ENCODE peak calls at places on chromosome 7, in four cellular contexts. One of them, this sample, is unnamed.

GRCh38 chr7:153641202-153641601 is 411.0 kb upstream of the DPP6 start:
- DNase-seq in amygdala: no peak
- DNase-seq in NCI-H1417 treated with DMSO at 0.1 percent for 48 hours: no peak
- DNase-seq in GM13976: no peak
- DNase-seq in this sample: no peak

GRCh38 chr7:93044147-93044810 is 73.5 kb downstream of the SAMD9 start:
- DNase-seq in amygdala: no peak
- DNase-seq in NCI-H1417 treated with DMSO at 0.1 percent for 48 hours: no peak
- DNase-seq in GM13976: no peak
- DNase-seq in this sample: no peak

GRCh38 chr7:74401137-74401859 is 52.4 kb upstream of the GTF2IRD1 start:
- DNase-seq in amygdala: peak
- DNase-seq in NCI-H1417 treated with DMSO at 0.1 percent for 48 hours: no peak
- DNase-seq in GM13976: peak
- DNase-seq in this sample: peak

GRCh38 chr7:127792528-127793342 is 140.7 kb downstream of the SND1 start:
- DNase-seq in amygdala: no peak
- DNase-seq in NCI-H1417 treated with DMSO at 0.1 percent for 48 hours: no peak
- DNase-seq in GM13976: peak
- DNase-seq in this sample: no peak

GRCh38 chr7:3065724-3066143 is 22.1 kb upstream of the CARD11 start:
- DNase-seq in amygdala: no peak
- DNase-seq in NCI-H1417 treated with DMSO at 0.1 percent for 48 hours: no peak
- DNase-seq in GM13976: peak
- DNase-seq in this sample: no peak

GRCh38 chr7:20193242-20193777 is 23.9 kb downstream of the MACC1 start:
- DNase-seq in amygdala: no peak
- DNase-seq in NCI-H1417 treated with DMSO at 0.1 percent for 48 hours: no peak
- DNase-seq in GM13976: peak
- DNase-seq in this sample: no peak

GRCh38 chr7:134845461-134845860 is 66.0 kb downstream of the CALD1 start:
- DNase-seq in amygdala: no peak
- DNase-seq in NCI-H1417 treated with DMSO at 0.1 percent for 48 hours: no peak
- DNase-seq in GM13976: peak
- DNase-seq in this sample: no peak

GRCh38 chr7:95687759-95688343 is 84.5 kb upstream of the DYNC1I1 start:
- DNase-seq in amygdala: no peak
- DNase-seq in NCI-H1417 treated with DMSO at 0.1 percent for 48 hours: peak
- DNase-seq in GM13976: no peak
- DNase-seq in this sample: no peak

GRCh38 chr7:95157381-95157780 is 167.0 kb downstream of the PON1 start:
- DNase-seq in amygdala: no peak
- DNase-seq in NCI-H1417 treated with DMSO at 0.1 percent for 48 hours: no peak
- DNase-seq in GM13976: no peak
- DNase-seq in this sample: no peak

GRCh38 chr7:83414947-83415346 is 234.0 kb downstream of the SEMA3E start:
- DNase-seq in amygdala: no peak
- DNase-seq in NCI-H1417 treated with DMSO at 0.1 percent for 48 hours: no peak
- DNase-seq in GM13976: no peak
- DNase-seq in this sample: no peak

GRCh38 chr7:4794591-4795350 is 19.3 kb downstream of the AP5Z1 start:
- DNase-seq in amygdala: no peak
- DNase-seq in NCI-H1417 treated with DMSO at 0.1 percent for 48 hours: no peak
- DNase-seq in GM13976: no peak
- DNase-seq in this sample: no peak

GRCh38 chr7:68706291-68706690 is 892.0 kb upstream of the AUTS2 start:
- DNase-seq in amygdala: no peak
- DNase-seq in NCI-H1417 treated with DMSO at 0.1 percent for 48 hours: no peak
- DNase-seq in GM13976: no peak
- DNase-seq in this sample: no peak

GRCh38 chr7:53473371-53473770 is 437.9 kb downstream of the POM121L12 start:
- DNase-seq in amygdala: no peak
- DNase-seq in NCI-H1417 treated with DMSO at 0.1 percent for 48 hours: no peak
- DNase-seq in GM13976: no peak
- DNase-seq in this sample: no peak

GRCh38 chr7:150337659-150338081 is 3.8 kb downstream of the RARRES2 start:
- DNase-seq in amygdala: no peak
- DNase-seq in NCI-H1417 treated with DMSO at 0.1 percent for 48 hours: no peak
- DNase-seq in GM13976: no peak
- DNase-seq in this sample: no peak

GRCh38 chr7:24923172-24923865 is 56.7 kb downstream of the OSBPL3 start:
- DNase-seq in amygdala: no peak
- DNase-seq in NCI-H1417 treated with DMSO at 0.1 percent for 48 hours: no peak
- DNase-seq in GM13976: no peak
- DNase-seq in this sample: no peak

GRCh38 chr7:137169282-137169698 is 174.2 kb downstream of the PTN start:
- DNase-seq in amygdala: peak
- DNase-seq in NCI-H1417 treated with DMSO at 0.1 percent for 48 hours: peak
- DNase-seq in GM13976: peak
- DNase-seq in this sample: no peak

GRCh38 chr7:108246227-108246837 is 116.2 kb upstream of the LAMB4 start:
- DNase-seq in amygdala: no peak
- DNase-seq in NCI-H1417 treated with DMSO at 0.1 percent for 48 hours: no peak
- DNase-seq in GM13976: no peak
- DNase-seq in this sample: peak

GRCh38 chr7:128115326-128115820 is 84.1 kb upstream of the LRRC4 start:
- DNase-seq in amygdala: no peak
- DNase-seq in NCI-H1417 treated with DMSO at 0.1 percent for 48 hours: no peak
- DNase-seq in GM13976: no peak
- DNase-seq in this sample: no peak

GRCh38 chr7:86932038-86932512 is 127.4 kb downstream of the ELAPOR2 start:
- DNase-seq in amygdala: no peak
- DNase-seq in NCI-H1417 treated with DMSO at 0.1 percent for 48 hours: no peak
- DNase-seq in GM13976: no peak
- DNase-seq in this sample: no peak

GRCh38 chr7:72307566-72307965 is 104.6 kb downstream of the CALN1 start:
- DNase-seq in amygdala: no peak
- DNase-seq in NCI-H1417 treated with DMSO at 0.1 percent for 48 hours: no peak
- DNase-seq in GM13976: no peak
- DNase-seq in this sample: no peak

GRCh38 chr7:38153515-38153914 is 24.5 kb upstream of the STARD3NL start:
- DNase-seq in amygdala: no peak
- DNase-seq in NCI-H1417 treated with DMSO at 0.1 percent for 48 hours: no peak
- DNase-seq in GM13976: no peak
- DNase-seq in this sample: no peak

GRCh38 chr7:117020605-117021002 is 67.3 kb downstream of the ST7 start:
- DNase-seq in amygdala: no peak
- DNase-seq in NCI-H1417 treated with DMSO at 0.1 percent for 48 hours: no peak
- DNase-seq in GM13976: no peak
- DNase-seq in this sample: no peak

GRCh38 chr7:16644987-16645592 is 464 bp downstream of the ANKMY2 start:
- DNase-seq in amygdala: no peak
- DNase-seq in NCI-H1417 treated with DMSO at 0.1 percent for 48 hours: no peak
- DNase-seq in GM13976: peak
- DNase-seq in this sample: peak

GRCh38 chr7:64946772-64947171 is 43.7 kb downstream of the ZNF273 start:
- DNase-seq in amygdala: no peak
- DNase-seq in NCI-H1417 treated with DMSO at 0.1 percent for 48 hours: no peak
- DNase-seq in GM13976: no peak
- DNase-seq in this sample: no peak

GRCh38 chr7:63117-63480 is 129.3 kb upstream of the FAM20C start:
- DNase-seq in amygdala: no peak
- DNase-seq in NCI-H1417 treated with DMSO at 0.1 percent for 48 hours: no peak
- DNase-seq in GM13976: no peak
- DNase-seq in this sample: no peak

GRCh38 chr7:211715-212058 is 19.3 kb downstream of the FAM20C start:
- DNase-seq in amygdala: no peak
- DNase-seq in NCI-H1417 treated with DMSO at 0.1 percent for 48 hours: no peak
- DNase-seq in GM13976: no peak
- DNase-seq in this sample: no peak